ENCODE peak calls at places on chromosome 18, in seven cellular contexts. Y is NCI-H510A treated with DMSO at 0.1 percent for 48 hours, B is A549, I is left lung, J is fibroblast of pulmonary artery, S is heart left ventricle, U is H9. L is an unnamed sample.

GRCh38 chr18:36895606-36896005 is 66.7 kb downstream of the KIAA1328 start:
- DNase-seq in B (no peak), Y (no peak), S (no peak), J (no peak), U (no peak), I (no peak), L (no peak)

GRCh38 chr18:5461056-5461455 is 82.7 kb downstream of the EPB41L3 start:
- DNase-seq in S (no peak), J (no peak), Y (no peak), I (no peak), U (no peak), B (no peak), L (no peak)

GRCh38 chr18:9184998-9185613 is 48.5 kb downstream of the ANKRD12 start:
- DNase-seq in S (no peak), I (no peak), B (no peak), J (peak), Y (no peak), U (no peak), L (no peak)

GRCh38 chr18:35005963-35006577 is 35.1 kb upstream of the MAPRE2 start:
- DNase-seq in J (peak), I (no peak), S (no peak), B (peak), U (no peak), Y (peak), L (no peak)

GRCh38 chr18:13511961-13512572 is 214.3 kb downstream of the FAM210A start:
- DNase-seq in J (no peak), U (no peak), I (no peak), B (no peak), Y (no peak), S (no peak), L (no peak)

GRCh38 chr18:63144748-63145147 is 174.8 kb downstream of the BCL2 start:
- DNase-seq in Y (no peak), I (no peak), J (no peak), S (no peak), U (no peak), B (no peak), L (no peak)

GRCh38 chr18:79107886-79108285 is 38.7 kb downstream of the ATP9B start:
- DNase-seq in I (no peak), U (no peak), S (no peak), Y (no peak), B (no peak), J (peak), L (no peak)

GRCh38 chr18:2183432-2183831 is 387.9 kb downstream of the METTL4 start:
- DNase-seq in B (no peak), I (no peak), Y (no peak), S (no peak), J (no peak), U (no peak), L (no peak)

GRCh38 chr18:58552057-58552461 is 76.8 kb downstream of the ALPK2 start:
- DNase-seq in U (no peak), I (no peak), Y (no peak), B (peak), S (no peak), J (no peak), L (no peak)

GRCh38 chr18:21194871-21195771 is 46.9 kb upstream of the GREB1L start:
- DNase-seq in B (peak), U (no peak), I (no peak), J (peak), S (no peak), Y (peak), L (no peak)

GRCh38 chr18:48323151-48323550 is 86.0 kb downstream of the ZBTB7C start:
- DNase-seq in Y (no peak), U (no peak), S (no peak), J (no peak), I (no peak), B (no peak), L (no peak)

GRCh38 chr18:63317982-63318881 is 1.3 kb downstream of the BCL2 start:
- DNase-seq in J (no peak), Y (peak), U (peak), S (peak), I (peak), B (no peak), L (peak)